ENCODE peak calls at places on chromosomes 5 and 9, in nine cellular contexts. A, F, G, N, T, O, Z, J and D are unnamed samples.
A peak's percentile ranks its signal among the peaks of the same experiment; 100 is the strongest.

GRCh38 chr9:17627641-17628040 is 48.8 kb downstream of the SH3GL2 start:
- DNase-seq in A (no peak), F (no peak), G (no peak), N (no peak), T (no peak), O (no peak), Z (no peak), J (no peak), D (no peak)

GRCh38 chr5:58680503-58680902 is 97.6 kb downstream of the RAB3C start:
- DNase-seq in A (no peak), F (no peak), G (no peak), N (no peak), T (no peak), O (no peak), Z (no peak), J (no peak), D (no peak)

GRCh38 chr5:133932441-133933168 is 35.8 kb downstream of the C5orf15 start:
- DNase-seq in A (no peak), F (no peak), G (no peak), N (no peak), T (no peak), O (peak; percentile 33), Z (no peak), J (no peak), D (no peak)

GRCh38 chr5:123700624-123701023 is 188.6 kb downstream of the CSNK1G3 start:
- DNase-seq in A (no peak), F (peak; percentile 87), G (no peak), N (peak; percentile 18), T (peak; percentile 89), O (no peak), Z (no peak), J (no peak), D (peak; percentile 97)

GRCh38 chr5:169576181-169576598 is 7.4 kb upstream of the SPDL1 start:
- DNase-seq in A (no peak), F (peak; percentile 48), G (no peak), N (no peak), T (peak; percentile 67), O (no peak), Z (no peak), J (no peak), D (peak; percentile 78)

GRCh38 chr9:128818839-128819715 is 777 bp downstream of the ENDOG start:
- DNase-seq in A (peak; percentile 50), F (no peak), G (peak; percentile 79), N (peak; percentile 51), T (no peak), O (peak; percentile 62), Z (peak; percentile 21), J (peak; percentile 30), D (no peak)

GRCh38 chr5:55773057-55773456 is 35.2 kb downstream of the DDX4 start:
- DNase-seq in A (no peak), F (no peak), G (no peak), N (no peak), T (no peak), O (no peak), Z (no peak), J (no peak), D (no peak)

GRCh38 chr5:172802585-172803176 is 31.4 kb upstream of the ERGIC1 start:
- DNase-seq in A (no peak), F (no peak), G (no peak), N (no peak), T (no peak), O (no peak), Z (no peak), J (no peak), D (no peak)

GRCh38 chr9:97985058-97985861 is 2.1 kb downstream of the ANP32B start:
- DNase-seq in A (peak; percentile 45), F (peak; percentile 19), G (no peak), N (peak; percentile 58), T (no peak), O (peak; percentile 61), Z (peak; percentile 39), J (no peak), D (no peak)

GRCh38 chr5:149820536-149821503 is 90.7 kb downstream of the PPARGC1B start:
- DNase-seq in A (no peak), F (no peak), G (no peak), N (no peak), T (no peak), O (no peak), Z (no peak), J (no peak), D (no peak)

GRCh38 chr5:156121834-156122386 is 205.1 kb upstream of the SGCD start:
- DNase-seq in A (no peak), F (no peak), G (no peak), N (no peak), T (no peak), O (no peak), Z (no peak), J (no peak), D (no peak)

GRCh38 chr5:150562832-150563231 is 54.9 kb downstream of the NDST1 start:
- DNase-seq in A (peak; percentile 24), F (peak; percentile 56), G (no peak), N (peak; percentile 55), T (no peak), O (peak; percentile 24), Z (no peak), J (no peak), D (no peak)

GRCh38 chr9:69785757-69786156 is 25.9 kb upstream of the PTAR1 start:
- DNase-seq in A (no peak), F (peak; percentile 24), G (no peak), N (no peak), T (no peak), O (no peak), Z (no peak), J (no peak), D (no peak)

GRCh38 chr9:102206432-102206831 is 468.0 kb upstream of the GRIN3A start:
- DNase-seq in A (no peak), F (no peak), G (no peak), N (no peak), T (no peak), O (no peak), Z (no peak), J (no peak), D (no peak)

GRCh38 chr9:93488239-93488638 is 34.9 kb upstream of the FAM120AOS start:
- DNase-seq in A (no peak), F (no peak), G (no peak), N (no peak), T (no peak), O (no peak), Z (no peak), J (no peak), D (no peak)

GRCh38 chr9:24036459-24036858 is 210.4 kb upstream of the ELAVL2 start:
- DNase-seq in A (no peak), F (no peak), G (no peak), N (no peak), T (no peak), O (no peak), Z (no peak), J (no peak), D (no peak)

GRCh38 chr9:126646162-126646561 is 32.4 kb downstream of the LMX1B start:
- DNase-seq in A (no peak), F (no peak), G (no peak), N (no peak), T (no peak), O (no peak), Z (no peak), J (no peak), D (no peak)